ENCODE peak calls at places on chromosome 17, in seven cellular contexts. W is neuronal stem cell, L is mesendoderm, F is trophoblast cell, S is IMR-90, Z is H9, G is H1. U is an unnamed sample.

GRCh38 chr17:72587773-72588511 is 467.1 kb downstream of the SOX9 start:
- DNase-seq in Z (no peak), S (peak; percentile 64), F (peak; percentile 39), L (no peak), G (no peak), W (no peak), U (peak; percentile 36)

GRCh38 chr17:4786111-4786491 is at the start of gene VMO1:
- DNase-seq in F (no peak), G (no peak), S (no peak), W (no peak), Z (peak; percentile 56), L (no peak), U (no peak)

GRCh38 chr17:65495255-65496060 is 66.0 kb downstream of the AXIN2 start:
- DNase-seq in Z (peak; percentile 97), L (peak; percentile 84), G (peak; percentile 78), S (no peak), F (no peak), W (peak; percentile 61), U (no peak)

GRCh38 chr17:50865060-50865867 is 890 bp downstream of the TOB1 start:
- DNase-seq in G (peak; percentile 76), F (no peak), W (peak; percentile 50), S (peak; percentile 24), Z (peak; percentile 72), L (peak; percentile 80), U (peak; percentile 54)

GRCh38 chr17:62653002-62653830 is 25.7 kb downstream of the MRC2 start:
- DNase-seq in G (peak; percentile 90), S (peak; percentile 31), W (peak; percentile 77), F (peak; percentile 40), L (peak; percentile 99), Z (peak; percentile 95), U (peak; percentile 80)

GRCh38 chr17:60770946-60771422 is 93.3 kb downstream of the BCAS3 start:
- DNase-seq in S (no peak), F (no peak), G (no peak), W (no peak), L (no peak), Z (no peak), U (no peak)

GRCh38 chr17:64146418-64147109 is 16.6 kb upstream of the ERN1 start:
- DNase-seq in L (peak; percentile 75), S (peak; percentile 72), G (peak; percentile 52), F (peak; percentile 28), W (no peak), Z (peak; percentile 63), U (peak; percentile 85)

GRCh38 chr17:44602970-44603369 is 45.7 kb downstream of the FZD2 start:
- DNase-seq in F (no peak), G (no peak), S (no peak), W (no peak), L (no peak), Z (no peak), U (no peak)

GRCh38 chr17:63701477-63702222 is 1.7 kb upstream of the LIMD2 start:
- DNase-seq in Z (no peak), W (no peak), F (no peak), S (no peak), G (no peak), L (no peak), U (no peak)

GRCh38 chr17:44758414-44759095 is at the start of gene ADAM11:
- DNase-seq in F (no peak), L (no peak), W (no peak), G (peak; percentile 80), S (no peak), Z (peak; percentile 66), U (no peak)

GRCh38 chr17:17797119-17797809 is 39.5 kb downstream of the SREBF1 start:
- DNase-seq in F (no peak), S (no peak), Z (no peak), L (no peak), G (no peak), W (no peak), U (no peak)
- H3K4ac ChIP-seq in F (no peak overlapping the region), S (no peak overlapping the region), Z (no peak overlapping the region), L (no peak overlapping the region), G (no peak overlapping the region), W (no peak overlapping the region), U (no peak overlapping the region)

DNA sequence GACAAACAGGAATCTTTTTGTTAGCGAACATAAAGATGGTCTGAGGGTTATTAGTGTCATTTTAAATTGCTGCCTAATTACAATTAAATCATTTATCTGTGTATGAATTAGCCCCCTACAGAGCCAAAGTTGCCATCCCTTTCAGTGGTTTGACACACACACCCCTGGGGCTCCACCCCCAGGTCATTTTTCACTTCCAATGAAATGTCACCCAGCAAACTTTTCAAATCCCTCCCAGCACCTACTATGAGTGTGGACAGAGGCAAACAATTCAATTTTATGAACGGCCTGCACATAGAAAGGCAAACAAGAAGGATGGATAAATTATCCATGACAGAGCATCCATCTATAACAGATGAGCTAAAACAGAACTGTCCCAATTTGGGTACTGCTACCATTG is 2.4 kb downstream of the MYH10 start:
- DNase-seq in L (no peak), W (no peak), G (no peak), F (no peak), Z (no peak), S (no peak), U (no peak)
- H3K9ac ChIP-seq in L (peak overlapping the region; percentile 75), W (no peak overlapping the region), G (no peak overlapping the region), F (no peak overlapping the region), Z (peak overlapping the region; percentile 32), S (peak overlapping the region; percentile 40), U (no peak overlapping the region)

DNA sequence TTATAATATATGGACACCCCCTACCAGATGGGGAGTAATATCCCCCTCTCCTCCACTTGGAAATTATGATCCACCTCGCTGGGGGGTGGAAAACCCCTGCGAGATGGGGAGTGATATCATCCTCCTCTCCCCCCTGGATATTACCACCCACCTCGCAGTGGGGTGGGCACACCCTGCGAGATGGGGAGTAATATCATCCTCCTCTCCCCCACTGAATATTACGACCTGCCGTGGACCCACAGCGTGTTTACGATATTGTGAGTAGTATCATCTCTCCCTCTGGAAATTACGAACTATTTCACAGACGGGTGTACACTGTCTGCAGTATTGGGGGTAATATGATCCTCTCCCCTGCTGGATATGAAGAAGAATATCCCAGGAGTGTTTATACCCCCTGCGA is 228.3 kb upstream of the WSCD1 start:
- DNase-seq in S (no peak), L (no peak), F (no peak), G (no peak), W (no peak), Z (peak; percentile 18), U (no peak)
- H3K4ac ChIP-seq in S (no peak overlapping the region), L (no peak overlapping the region), F (no peak overlapping the region), G (no peak overlapping the region), W (no peak overlapping the region), Z (no peak overlapping the region), U (no peak overlapping the region)

GRCh38 chr17:42617956-42618431 is 8.5 kb downstream of the TUBG1 start:
- DNase-seq in S (no peak), W (no peak), L (peak; percentile 16), F (no peak), G (peak; percentile 49), Z (no peak), U (no peak)
- H3K9ac ChIP-seq in S (no peak overlapping the region), W (no peak overlapping the region), L (no peak overlapping the region), F (no peak overlapping the region), G (no peak overlapping the region), Z (no peak overlapping the region), U (no peak overlapping the region)

GRCh38 chr17:78044280-78044835 is 84.2 kb downstream of the TMC6 start:
- DNase-seq in Z (no peak), G (no peak), S (no peak), W (no peak), L (no peak), F (no peak), U (peak; percentile 20)

GRCh38 chr17:78042542-78042941 is 84.0 kb downstream of the TNRC6C start:
- DNase-seq in G (no peak), W (no peak), Z (no peak), L (no peak), S (no peak), F (no peak), U (no peak)

GRCh38 chr17:78041401-78042179 is 83.1 kb downstream of the TNRC6C start:
- DNase-seq in F (no peak), S (no peak), G (no peak), Z (no peak), L (no peak), W (no peak), U (peak; percentile 21)

GRCh38 chr17:78040561-78041400 is 82.3 kb downstream of the TNRC6C start:
- DNase-seq in S (peak; percentile 43), Z (peak; percentile 58), G (no peak), F (peak; percentile 45), L (no peak), W (no peak), U (no peak)

DNA sequence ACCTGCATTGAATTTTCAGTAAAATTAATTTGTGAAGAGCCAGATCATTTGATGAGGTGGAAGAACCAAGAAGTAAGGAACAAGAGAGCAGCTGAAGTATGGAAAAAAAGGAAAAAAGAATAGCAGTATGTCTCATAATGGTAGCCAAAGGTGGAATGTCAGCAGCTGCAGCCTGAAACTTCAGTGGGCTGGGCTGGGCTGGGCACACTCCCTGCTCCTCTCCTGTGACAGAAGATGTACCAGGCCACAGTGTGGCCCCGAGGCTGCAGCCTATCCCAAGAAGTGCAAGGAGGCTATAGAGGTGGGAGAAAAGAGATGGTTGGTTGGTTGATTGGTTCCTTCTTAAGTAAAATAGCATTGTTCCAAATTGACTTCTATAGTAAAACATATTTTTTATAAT is 84.5 kb downstream of the TNRC6C start:
- DNase-seq in S (no peak), F (no peak), G (no peak), W (no peak), L (no peak), Z (no peak), U (no peak)
- H3K4ac ChIP-seq in S (no peak overlapping the region), F (no peak overlapping the region), G (no peak overlapping the region), W (no peak overlapping the region), L (no peak overlapping the region), Z (no peak overlapping the region), U (no peak overlapping the region)

DNA sequence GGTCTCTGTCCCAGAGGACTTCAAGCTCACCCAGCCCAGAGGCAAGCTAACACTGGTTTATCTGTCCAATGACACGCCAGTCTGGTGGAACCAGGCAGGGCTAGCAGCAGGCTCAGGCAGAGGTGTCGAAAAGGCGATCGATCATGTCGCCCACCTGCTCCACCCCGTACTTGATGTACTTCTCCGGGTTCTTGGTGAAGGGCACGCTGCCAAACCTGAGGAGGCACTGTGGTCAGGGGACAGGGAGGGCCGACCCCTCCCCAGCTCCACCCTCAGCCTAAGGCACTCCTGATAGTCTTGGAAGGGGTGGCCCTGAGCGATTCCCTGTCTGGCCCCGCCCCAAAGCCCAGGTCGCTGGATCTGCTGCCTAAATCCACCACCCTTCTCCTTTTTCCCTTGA is 4.6 kb downstream of the ZACN start:
- DNase-seq in Z (no peak), S (no peak), W (no peak), G (no peak), L (no peak), F (no peak), U (no peak)
- H3K9ac ChIP-seq in Z (no peak overlapping the region), S (no peak overlapping the region), W (no peak overlapping the region), G (no peak overlapping the region), L (no peak overlapping the region), F (no peak overlapping the region), U (no peak overlapping the region)

GRCh38 chr17:22202702-22203101 is 510.4 kb downstream of the KCNJ18 start:
- DNase-seq in W (no peak), L (no peak), G (no peak), Z (no peak), F (no peak), S (no peak), U (no peak)
- H3K4ac ChIP-seq in W (no peak overlapping the region), L (no peak overlapping the region), G (no peak overlapping the region), Z (no peak overlapping the region), F (no peak overlapping the region), S (no peak overlapping the region), U (no peak overlapping the region)

U was measured in mesenchymal stem cell.